ENCODE peak calls at places on chromosome 14, in six cellular contexts. L is H9, R is neural progenitor cell, X is neuronal stem cell, G is GM23248, J is HepG2. E is an unnamed sample.

GRCh38 chr14:38948576-38948975 is 154.5 kb downstream of the SEC23A start:
- DNase-seq in L (no peak), R (no peak), X (no peak), G (no peak), J (no peak), E (no peak)

GRCh38 chr14:31879661-31880348 is 197.3 kb upstream of the ARHGAP5 start:
- DNase-seq in L (no peak), R (no peak), X (no peak), G (no peak), J (no peak), E (no peak)

GRCh38 chr14:68495638-68496114 is 297.2 kb downstream of the ZFP36L1 start:
- DNase-seq in L (no peak), R (no peak), X (no peak), G (no peak), J (no peak), E (no peak)

GRCh38 chr14:102363182-102363952 is 626 bp downstream of the TECPR2 start:
- DNase-seq in L (no peak), R (peak; percentile 46), X (peak; percentile 2), G (peak; percentile 85), J (no peak), E (no peak)

GRCh38 chr14:53924754-53925153 is 31.9 kb downstream of the BMP4 start:
- DNase-seq in L (no peak), R (no peak), X (no peak), G (peak; percentile 22), J (peak; percentile 37), E (no peak)

GRCh38 chr14:89551432-89551831 is 134.4 kb upstream of the FOXN3 start:
- DNase-seq in L (no peak), R (no peak), X (no peak), G (no peak), J (no peak), E (no peak)

GRCh38 chr14:103329421-103330347 is 4.4 kb upstream of the EIF5 start:
- DNase-seq in L (no peak), R (no peak), X (no peak), G (peak; percentile 43), J (peak; percentile 64), E (no peak)

GRCh38 chr14:32192712-32193373 is 9.0 kb upstream of the RNU6-7 start:
- DNase-seq in L (no peak), R (no peak), X (no peak), G (no peak), J (no peak), E (no peak)

GRCh38 chr14:44995770-44996294 is 33.8 kb downstream of the TOGARAM1 start:
- DNase-seq in L (no peak), R (no peak), X (no peak), G (no peak), J (no peak), E (no peak)

GRCh38 chr14:99534863-99535262 is 53.7 kb downstream of the CCNK start:
- DNase-seq in L (no peak), R (peak; percentile 71), X (peak; percentile 51), G (no peak), J (no peak), E (no peak)

GRCh38 chr14:38129705-38130104 is 78.0 kb upstream of the SSTR1 start:
- DNase-seq in L (no peak), R (no peak), X (no peak), G (no peak), J (no peak), E (no peak)

GRCh38 chr14:105389976-105390848 is 8.1 kb upstream of the TEX22 start:
- DNase-seq in L (no peak), R (no peak), X (no peak), G (no peak), J (no peak), E (peak; percentile 9)
- H3K9ac ChIP-seq in L (no peak overlapping the region), R (no peak overlapping the region), X (no peak overlapping the region), G (no peak overlapping the region), J (no peak overlapping the region), E (no peak overlapping the region)

GRCh38 chr14:95496111-95496681 is 20.3 kb downstream of the SYNE3 start:
- DNase-seq in L (no peak), R (no peak), X (no peak), G (peak; percentile 42), J (no peak), E (no peak)
- H3K9ac ChIP-seq in L (no peak overlapping the region), R (no peak overlapping the region), X (no peak overlapping the region), G (no peak overlapping the region), J (no peak overlapping the region), E (no peak overlapping the region)

GRCh38 chr14:90894241-90894640 is 78.0 kb upstream of the TTC7B start:
- DNase-seq in L (no peak), R (no peak), X (no peak), G (no peak), J (no peak), E (no peak)
- H3K9ac ChIP-seq in L (no peak overlapping the region), R (peak overlapping the region; percentile 33), X (no peak overlapping the region), G (no peak overlapping the region), J (no peak overlapping the region), E (no peak overlapping the region)

DNA sequence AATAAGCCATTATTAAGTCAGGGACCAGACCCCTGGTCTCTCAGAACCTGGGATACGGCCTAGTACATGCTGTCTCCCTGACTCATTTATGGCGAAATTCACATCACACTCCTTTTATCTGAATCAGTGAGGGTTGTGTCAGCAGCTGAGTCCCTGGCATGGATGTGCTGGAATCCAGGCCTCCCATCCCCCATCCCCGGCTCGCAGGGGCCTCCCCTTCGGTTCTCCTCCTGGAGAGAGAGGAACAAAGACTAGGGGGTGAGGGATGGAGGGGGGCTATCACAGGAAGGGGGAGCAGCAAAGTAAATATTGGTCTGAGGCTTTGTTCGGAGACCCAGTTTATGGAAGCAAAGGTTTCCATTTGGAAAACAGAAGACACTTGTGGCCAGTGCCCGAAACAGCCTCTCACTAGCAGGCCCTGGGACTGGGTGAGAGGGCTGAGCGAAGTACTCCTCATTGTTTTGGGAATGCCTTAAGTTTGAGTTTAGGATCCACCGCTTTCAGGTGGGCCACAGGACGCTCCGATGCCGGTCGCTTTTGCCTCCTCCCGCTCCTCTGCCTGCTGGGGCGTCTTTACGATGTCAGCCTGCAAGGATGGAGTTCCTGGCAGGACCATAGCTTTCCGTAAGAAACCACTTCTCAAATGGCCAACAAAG is 145.0 kb downstream of the PRKCH start:
- DNase-seq in L (peak; percentile 49), R (peak; percentile 60), X (peak; percentile 29), G (peak; percentile 96), J (peak; percentile 69), E (no peak)
- H3K9ac ChIP-seq in L (no peak overlapping the region), R (no peak overlapping the region), X (no peak overlapping the region), G (peak overlapping the region; percentile 64), J (no peak overlapping the region), E (no peak overlapping the region)

GRCh38 chr14:95464103-95464502 is 52.3 kb downstream of the SYNE3 start:
- DNase-seq in L (no peak), R (no peak), X (no peak), G (no peak), J (no peak), E (no peak)
- H3K9ac ChIP-seq in L (no peak overlapping the region), R (no peak overlapping the region), X (no peak overlapping the region), G (no peak overlapping the region), J (no peak overlapping the region), E (peak overlapping the region; percentile 72)

DNA sequence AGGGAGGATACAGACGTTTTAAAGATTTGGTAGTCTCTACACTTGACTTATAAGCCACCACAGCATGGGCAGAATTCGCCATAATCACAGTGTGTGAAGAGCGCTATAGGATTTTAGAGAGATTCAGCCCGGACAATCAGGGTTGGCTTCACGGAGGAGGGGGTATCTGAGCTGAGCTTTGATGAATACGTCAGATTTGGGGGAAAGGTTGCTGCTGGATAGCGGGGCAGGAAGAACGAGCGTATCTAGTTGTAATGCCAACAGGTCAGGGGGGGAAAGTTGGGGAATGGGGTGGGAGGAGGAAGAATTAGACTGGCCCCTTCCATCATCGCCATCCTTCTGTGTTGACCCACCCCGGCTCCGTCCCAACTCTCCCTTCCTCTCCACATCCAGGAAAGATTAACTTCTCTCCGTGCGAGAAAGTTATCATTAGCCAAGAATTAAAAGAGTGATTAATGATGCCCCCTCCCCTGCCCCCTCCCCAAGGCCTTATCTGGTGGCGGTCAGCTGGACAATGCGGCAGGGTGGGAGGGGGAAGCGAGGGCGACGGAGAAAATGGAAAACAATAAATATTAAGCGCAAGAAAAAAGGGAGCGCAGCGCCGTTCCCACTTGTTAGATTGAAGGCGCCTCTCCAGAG is 13.5 kb upstream of the GPATCH2L start:
- DNase-seq in L (no peak), R (peak; percentile 51), X (no peak), G (no peak), J (no peak), E (no peak)
- H3K9ac ChIP-seq in L (no peak overlapping the region), R (no peak overlapping the region), X (no peak overlapping the region), G (no peak overlapping the region), J (no peak overlapping the region), E (no peak overlapping the region)

E was measured in MM.1S.